ENCODE peak calls at places on chromosomes 3 and 15, in four cellular contexts. P, O, N and Y are unnamed samples.

GRCh38 chr15:97598353-97598798 is 362.1 kb upstream of the ARRDC4 start:
- DNase-seq in P (no peak), O (peak; percentile 13), N (no peak), Y (no peak)

GRCh38 chr15:69557340-69558137 is 104.9 kb downstream of the RPLP1 start:
- DNase-seq in P (no peak), N (peak; percentile 94), O (peak; percentile 89), Y (no peak)

GRCh38 chr15:67883228-67883773 is 43.5 kb upstream of the RNU6-1 start:
- DNase-seq in O (no peak), N (no peak), P (no peak), Y (no peak)

GRCh38 chr3:37910666-37911400 is 49.2 kb downstream of the CTDSPL start:
- DNase-seq in N (no peak), O (no peak), P (no peak), Y (no peak)

GRCh38 chr3:129305592-129306091 is 27.0 kb downstream of the HMCES start:
- DNase-seq in O (peak; percentile 44), N (peak; percentile 83), P (peak; percentile 96), Y (peak; percentile 100)

GRCh38 chr3:161559177-161559998 is 62.8 kb downstream of the OTOL1 start:
- DNase-seq in N (peak; percentile 9), O (peak; percentile 4), P (peak; percentile 43), Y (no peak)

GRCh38 chr3:50166309-50167019 is 11.3 kb downstream of the SEMA3F start:
- DNase-seq in N (no peak), O (no peak), P (no peak), Y (no peak)

GRCh38 chr15:101266034-101266433 is 11.3 kb downstream of the SELENOS start:
- DNase-seq in P (no peak), O (no peak), N (peak; percentile 80), Y (no peak)

GRCh38 chr3:4804161-4805058 is 174.8 kb upstream of the BHLHE40 start:
- DNase-seq in N (no peak), P (no peak), O (no peak), Y (no peak)

GRCh38 chr3:160490166-160490565 is 40.6 kb upstream of the TRIM59 start:
- DNase-seq in P (no peak), O (peak; percentile 8), N (no peak), Y (no peak)

GRCh38 chr15:81547517-81548132 is 173.6 kb upstream of the TMC3 start:
- DNase-seq in O (no peak), P (no peak), N (no peak), Y (no peak)

GRCh38 chr3:84965141-84965540 is 6.4 kb downstream of the CADM2 start:
- DNase-seq in N (no peak), O (no peak), P (peak; percentile 74), Y (peak; percentile 78)

GRCh38 chr3:161270991-161271390 is 49.9 kb downstream of the NMD3 start:
- DNase-seq in O (no peak), N (no peak), P (no peak), Y (no peak)

GRCh38 chr3:72533584-72534473 is 314.4 kb downstream of the SHQ1 start:
- DNase-seq in O (no peak), P (no peak), N (no peak), Y (no peak)

GRCh38 chr3:72538070-72538745 is 310.0 kb downstream of the SHQ1 start:
- DNase-seq in N (no peak), O (no peak), P (no peak), Y (no peak)

GRCh38 chr3:72537448-72537847 is 310.8 kb downstream of the SHQ1 start:
- DNase-seq in N (no peak), O (no peak), P (no peak), Y (no peak)

GRCh38 chr3:72535789-72536188 is 312.5 kb downstream of the SHQ1 start:
- DNase-seq in P (no peak), O (no peak), N (no peak), Y (no peak)

GRCh38 chr3:72536206-72536887 is 311.9 kb downstream of the SHQ1 start:
- DNase-seq in P (no peak), N (no peak), O (no peak), Y (no peak)
- H3K18ac ChIP-seq in P (no peak overlapping the region), N (no peak overlapping the region), O (no peak overlapping the region), Y (no peak overlapping the region)

GRCh38 chr3:52534281-52535183 is 875 bp upstream of the NT5DC2 start:
- DNase-seq in O (peak; percentile 22), N (peak; percentile 28), P (no peak), Y (peak; percentile 55)

GRCh38 chr3:52531636-52532516 is 1.8 kb downstream of the NT5DC2 start:
- DNase-seq in N (no peak), O (no peak), P (no peak), Y (no peak)

GRCh38 chr3:52533623-52534280 is at the start of gene NT5DC2:
- DNase-seq in N (peak; percentile 56), O (peak; percentile 32), P (peak; percentile 70), Y (peak; percentile 60)

GRCh38 chr3:52532517-52532837 is 1.2 kb downstream of the NT5DC2 start:
- DNase-seq in P (no peak), N (peak; percentile 62), O (no peak), Y (no peak)

DNA sequence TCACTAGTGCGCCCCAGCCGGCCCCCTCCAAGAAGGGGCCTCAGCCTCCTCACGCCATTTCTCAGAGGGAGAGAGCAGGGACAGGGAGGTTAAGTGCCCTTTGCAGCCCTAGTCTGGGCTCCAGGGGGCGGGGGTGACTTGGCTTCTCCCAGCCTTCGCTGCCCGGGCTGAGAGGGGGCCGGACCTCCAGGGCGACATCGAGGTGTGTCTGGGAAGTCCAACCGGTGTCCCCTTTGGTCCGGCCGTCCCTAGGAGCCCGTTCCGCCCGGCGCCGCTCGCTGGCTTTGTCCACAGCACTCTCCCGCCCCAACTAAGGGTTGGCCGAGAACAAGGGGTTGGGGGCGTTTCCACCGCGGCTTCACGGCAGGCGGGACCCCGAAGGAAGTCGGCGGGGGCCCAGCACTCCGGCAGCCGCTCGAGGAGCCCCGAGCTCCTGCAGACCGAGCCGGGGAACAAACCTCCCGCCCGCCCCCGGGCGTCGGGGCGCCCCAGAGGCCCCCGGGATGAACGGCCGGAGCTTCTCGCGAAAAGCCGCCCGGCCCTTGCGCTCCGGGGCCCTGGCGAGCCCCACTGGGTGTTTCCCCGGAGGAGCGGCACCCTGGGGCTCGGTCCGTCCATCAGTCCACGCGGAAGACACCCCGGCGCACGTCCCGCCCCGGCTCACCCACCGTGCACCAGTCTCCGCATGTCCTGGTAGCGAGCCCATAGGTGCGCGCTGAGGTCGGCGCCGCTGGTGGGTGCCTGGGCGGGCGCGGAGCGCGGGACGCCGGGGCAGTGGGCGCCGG is 627 bp downstream of the NT5DC2 start:
- DNase-seq in N (no peak), O (no peak), P (peak; percentile 48), Y (peak; percentile 47)
- H2BK120ac ChIP-seq in N (no peak overlapping the region), O (peak overlapping the region; percentile 65), P (no peak overlapping the region), Y (no peak overlapping the region)

GRCh38 chr3:45616158-45616557 is 21.6 kb downstream of the LIMD1 start:
- DNase-seq in O (no peak), P (no peak), N (no peak), Y (no peak)

GRCh38 chr3:45618081-45618509 is 23.5 kb downstream of the LIMD1 start:
- DNase-seq in N (peak; percentile 41), O (no peak), P (no peak), Y (no peak)

GRCh38 chr3:45613781-45614180 is 19.2 kb downstream of the LIMD1 start:
- DNase-seq in N (no peak), P (no peak), O (no peak), Y (no peak)

GRCh38 chr3:45612918-45613602 is 18.5 kb downstream of the LIMD1 start:
- DNase-seq in P (no peak), O (peak; percentile 64), N (peak; percentile 23), Y (no peak)

GRCh38 chr3:45617430-45618080 is 23.0 kb downstream of the LIMD1 start:
- DNase-seq in N (no peak), P (no peak), O (no peak), Y (no peak)
- H3K18ac ChIP-seq in N (no peak overlapping the region), P (no peak overlapping the region), O (no peak overlapping the region), Y (no peak overlapping the region)

GRCh38 chr3:142542054-142542453 is 36.5 kb downstream of the ATR start:
- DNase-seq in N (no peak), O (no peak), P (no peak), Y (no peak)
- H2BK120ac ChIP-seq in N (no peak overlapping the region), O (no peak overlapping the region), P (no peak overlapping the region), Y (no peak overlapping the region)